ENCODE peak calls at places on chromosomes 1 and 21, in six cellular contexts. D is stomach, A is WERI-Rb-1, P is colonic mucosa, I is neural progenitor cell, R is spleen. U is an unnamed sample.

GRCh38 chr21:43658769-43659135 is 536 bp downstream of the HSF2BP start:
- DNase-seq in D (no peak), A (peak), P (peak), I (peak), R (no peak), U (no peak)

GRCh38 chr1:93093332-93094006 is 14.4 kb downstream of the MTF2 start:
- DNase-seq in D (no peak), A (no peak), P (no peak), I (peak), R (no peak), U (no peak)

GRCh38 chr1:114286179-114286578 is 132.5 kb upstream of the SYT6 start:
- DNase-seq in D (no peak), A (no peak), P (no peak), I (no peak), R (no peak), U (no peak)

GRCh38 chr1:109547412-109548320 is 749 bp upstream of the GNAI3 start:
- DNase-seq in D (peak), A (no peak), P (peak), I (peak), R (no peak), U (peak)

GRCh38 chr1:9700340-9700739 is 48.8 kb downstream of the PIK3CD start:
- DNase-seq in D (no peak), A (no peak), P (no peak), I (no peak), R (no peak), U (no peak)

GRCh38 chr21:39483917-39484316 is 32.1 kb downstream of the SH3BGR start:
- DNase-seq in D (no peak), A (no peak), P (no peak), I (no peak), R (no peak), U (no peak)

GRCh38 chr1:206839857-206840256 is 25.6 kb upstream of the IL20 start:
- DNase-seq in D (no peak), A (no peak), P (no peak), I (no peak), R (no peak), U (no peak)

GRCh38 chr1:59814901-59815825 is at the start of gene HOOK1:
- DNase-seq in D (no peak), A (no peak), P (peak), I (peak), R (no peak), U (no peak)

GRCh38 chr1:7956218-7957032 is 5.1 kb upstream of the PARK7 start:
- DNase-seq in D (no peak), A (no peak), P (no peak), I (no peak), R (no peak), U (no peak)

GRCh38 chr1:170929835-170930554 is 5.3 kb upstream of the MROH9 start:
- DNase-seq in D (no peak), A (peak), P (no peak), I (peak), R (no peak), U (peak)

GRCh38 chr1:66617362-66617761 is 83.4 kb downstream of the SGIP1 start:
- DNase-seq in D (no peak), A (no peak), P (no peak), I (no peak), R (no peak), U (no peak)

GRCh38 chr21:39850333-39850732 is 16.9 kb upstream of the PCP4 start:
- DNase-seq in D (no peak), A (no peak), P (no peak), I (no peak), R (no peak), U (no peak)

GRCh38 chr1:108598340-108598739 is 38.4 kb downstream of the EEIG2 start:
- DNase-seq in D (no peak), A (no peak), P (no peak), I (no peak), R (no peak), U (no peak)

GRCh38 chr1:62588000-62588399 is 9.3 kb upstream of the ANGPTL3 start:
- DNase-seq in D (no peak), A (no peak), P (no peak), I (no peak), R (no peak), U (no peak)

GRCh38 chr1:220001095-220001501 is 45.2 kb downstream of the EPRS1 start:
- DNase-seq in D (no peak), A (no peak), P (no peak), I (no peak), R (no peak), U (no peak)

GRCh38 chr1:236142358-236143103 is at the start of gene GPR137B:
- DNase-seq in D (peak), A (peak), P (peak), I (peak), R (peak), U (peak)

GRCh38 chr1:75521658-75522057 is 89.3 kb downstream of the SLC44A5 start:
- DNase-seq in D (no peak), A (no peak), P (no peak), I (no peak), R (no peak), U (no peak)

GRCh38 chr1:59243544-59243943 is 53.4 kb upstream of the FGGY start:
- DNase-seq in D (no peak), A (peak), P (no peak), I (no peak), R (no peak), U (no peak)

GRCh38 chr1:91176250-91176649 is 154.4 kb upstream of the ZNF644 start:
- DNase-seq in D (no peak), A (no peak), P (no peak), I (no peak), R (no peak), U (no peak)

GRCh38 chr1:19813651-19813960 is 1.5 kb downstream of the RNF186 start:
- DNase-seq in D (no peak), A (no peak), P (no peak), I (no peak), R (no peak), U (no peak)

GRCh38 chr1:66761273-66761672 is 9.0 kb downstream of the DYNLT5 start:
- DNase-seq in D (no peak), A (no peak), P (no peak), I (no peak), R (no peak), U (no peak)

GRCh38 chr21:44760376-44760775 is 41.2 kb downstream of the UBE2G2 start:
- DNase-seq in D (peak), A (peak), P (no peak), I (no peak), R (no peak), U (no peak)

GRCh38 chr1:19768321-19769210 is 31.1 kb downstream of the TMCO4 start:
- DNase-seq in D (no peak), A (no peak), P (no peak), I (peak), R (no peak), U (no peak)

GRCh38 chr1:212979340-212980122 is 29.2 kb downstream of the VASH2 start:
- DNase-seq in D (no peak), A (peak), P (no peak), I (no peak), R (no peak), U (no peak)

GRCh38 chr1:48870596-48870995 is 93.9 kb upstream of the BEND5 start:
- DNase-seq in D (no peak), A (peak), P (no peak), I (peak), R (no peak), U (no peak)

GRCh38 chr21:29072873-29073221 is 601 bp downstream of the CCT8 start:
- DNase-seq in D (no peak), A (no peak), P (no peak), I (peak), R (no peak), U (peak)

GRCh38 chr1:207854001-207854400 is 56.9 kb downstream of the CD34 start:
- DNase-seq in D (no peak), A (no peak), P (no peak), I (no peak), R (no peak), U (no peak)

GRCh38 chr1:28126778-28127430 is 38.5 kb upstream of the EYA3 start:
- DNase-seq in D (no peak), A (no peak), P (no peak), I (no peak), R (no peak), U (no peak)

GRCh38 chr1:46070164-46070814 is 62.1 kb downstream of the PIK3R3 start:
- DNase-seq in D (no peak), A (no peak), P (no peak), I (no peak), R (no peak), U (no peak)

GRCh38 chr1:197268012-197268411 is at the start of gene CRB1:
- DNase-seq in D (no peak), A (peak), P (no peak), I (peak), R (no peak), U (no peak)

GRCh38 chr1:205072881-205073280 is 11.4 kb downstream of the TMEM81 start:
- DNase-seq in D (no peak), A (no peak), P (no peak), I (no peak), R (no peak), U (no peak)

GRCh38 chr1:163410073-163410522 is 88.3 kb downstream of the NUF2 start:
- DNase-seq in D (peak), A (peak), P (peak), I (peak), R (no peak), U (peak)

GRCh38 chr1:39129514-39129913 is 75.0 kb upstream of the MACF1 start:
- DNase-seq in D (no peak), A (peak), P (no peak), I (peak), R (no peak), U (no peak)

GRCh38 chr1:212595787-212596714 is 12.5 kb upstream of the ATF3 start:
- DNase-seq in D (no peak), A (no peak), P (peak), I (no peak), R (no peak), U (peak)

GRCh38 chr1:48532976-48533375 is 61.0 kb upstream of the SPATA6 start:
- DNase-seq in D (no peak), A (peak), P (no peak), I (peak), R (no peak), U (no peak)

GRCh38 chr1:174676856-174677255 is 229.1 kb downstream of the GPR52 start:
- DNase-seq in D (no peak), A (no peak), P (no peak), I (no peak), R (no peak), U (no peak)

GRCh38 chr1:200891774-200892157 is 2.9 kb upstream of the INAVA start:
- DNase-seq in D (no peak), A (no peak), P (peak), I (peak), R (peak), U (peak)
- H3K4me3 ChIP-seq in D (peak), A (peak), P (peak), I (peak), R (peak), U (peak)

GRCh38 chr1:159868766-159869165 is 6.3 kb upstream of the VSIG8 start:
- DNase-seq in D (no peak), A (no peak), P (no peak), I (no peak), R (no peak), U (no peak)
- H3K27ac ChIP-seq in D (no peak), A (no peak), P (no peak), I (no peak), R (no peak), U (no peak)

GRCh38 chr1:172941456-172941855 is 109.3 kb downstream of the TNFSF18 start:
- DNase-seq in D (no peak), A (no peak), P (no peak), I (no peak), R (no peak), U (no peak)
- H3K4me3 ChIP-seq in D (no peak), A (no peak), P (no peak), I (no peak), R (no peak), U (no peak)

DNA sequence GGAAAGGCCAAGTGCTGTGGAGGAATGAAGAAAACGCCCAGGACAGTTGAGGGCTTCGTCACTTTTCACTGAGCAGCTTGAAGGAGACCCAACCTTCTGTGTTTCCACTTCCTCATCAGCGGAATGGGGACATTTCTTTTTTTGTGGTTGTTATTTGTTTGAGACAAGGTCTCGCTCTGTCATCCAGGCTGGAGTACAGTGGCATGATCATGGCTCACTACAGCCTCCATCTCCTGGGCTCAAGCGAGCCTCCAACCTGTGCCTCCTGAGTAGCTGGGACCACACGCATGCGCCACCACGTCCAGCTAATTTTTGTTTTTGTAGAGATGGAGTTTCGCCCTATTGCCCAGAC is 28.6 kb upstream of the RNF19B start:
- DNase-seq in D (no peak), A (no peak), P (no peak), I (no peak), R (no peak), U (no peak)
- H3K27ac ChIP-seq in D (peak), A (no peak), P (peak), I (no peak), R (peak), U (peak)

DNA sequence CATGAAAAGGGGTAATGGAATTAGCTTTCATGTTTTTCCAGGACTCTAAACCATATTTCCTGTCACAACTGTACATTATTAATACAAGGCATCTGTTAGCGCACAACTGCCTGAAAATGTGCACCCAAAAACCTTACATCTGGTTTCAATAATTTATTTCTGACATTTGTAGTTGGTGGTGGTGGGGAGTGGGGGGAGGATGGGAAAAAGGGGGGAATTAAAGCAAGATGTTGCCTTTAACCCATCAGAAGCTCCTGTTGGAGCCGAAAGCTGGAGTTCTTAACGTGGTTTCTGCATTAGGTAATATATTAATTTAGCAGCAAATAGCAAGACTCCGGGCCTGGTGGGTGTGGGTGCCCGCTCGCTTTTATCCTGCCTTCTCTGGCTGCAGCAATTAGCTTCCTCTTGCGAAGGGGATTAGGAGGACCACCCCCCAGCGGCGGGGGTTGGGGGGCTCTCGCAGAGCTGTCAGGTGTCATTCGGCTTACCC is 36.9 kb upstream of the HHAT start:
- DNase-seq in D (no peak), A (no peak), P (no peak), I (no peak), R (no peak), U (no peak)
- H3K4me3 ChIP-seq in D (peak), A (peak), P (peak), I (peak), R (peak), U (no peak)

GRCh38 chr1:77824694-77825355 is 45.4 kb downstream of the MIGA1 start:
- DNase-seq in D (no peak), A (no peak), P (no peak), I (no peak), R (no peak), U (no peak)
- H3K27ac ChIP-seq in D (no peak), A (no peak), P (no peak), I (no peak), R (no peak), U (no peak)